ENCODE peak calls at places on chromosome 15, in seven cellular contexts. O, X, P, M, S, H and Z are unnamed samples.

GRCh38 chr15:84748274-84749110 is at the start of gene ZNF592:
- DNase-seq in M (peak), O (peak), P (peak), H (peak), S (peak), X (peak), Z (peak)

GRCh38 chr15:81091889-81092558 is 42.0 kb upstream of the CFAP161 start:
- DNase-seq in H (no peak), X (no peak), O (no peak), P (no peak), S (peak), M (peak), Z (no peak)

GRCh38 chr15:101121511-101122090 is 130.2 kb downstream of the CHSY1 start:
- DNase-seq in P (peak), S (peak), O (peak), H (no peak), M (peak), X (peak), Z (peak)

GRCh38 chr15:90912770-90913075 is 9.6 kb downstream of the MAN2A2 start:
- DNase-seq in O (no peak), P (no peak), M (no peak), S (no peak), H (no peak), X (no peak), Z (no peak)

GRCh38 chr15:98400120-98400519 is 248.2 kb upstream of the IGF1R start:
- DNase-seq in X (no peak), S (no peak), M (no peak), P (no peak), O (no peak), H (no peak), Z (no peak)

GRCh38 chr15:54772663-54773062 is 424.1 kb downstream of the RSL24D1 start:
- DNase-seq in S (no peak), O (no peak), P (no peak), H (no peak), X (no peak), M (no peak), Z (no peak)

GRCh38 chr15:57596978-57597377 is 5.3 kb downstream of the MYZAP start:
- DNase-seq in O (no peak), P (no peak), X (no peak), S (no peak), M (no peak), H (no peak), Z (no peak)

GRCh38 chr15:60043744-60044435 is 39.8 kb downstream of the FOXB1 start:
- DNase-seq in X (no peak), S (no peak), H (no peak), M (no peak), O (no peak), P (no peak), Z (no peak)

GRCh38 chr15:95603802-95604201 is 726.7 kb upstream of the NR2F2 start:
- DNase-seq in M (no peak), X (no peak), O (no peak), P (no peak), S (peak), H (no peak), Z (no peak)

GRCh38 chr15:90325677-90326200 is 26.3 kb upstream of the ZNF774 start:
- DNase-seq in H (no peak), S (no peak), O (no peak), P (no peak), M (no peak), X (no peak), Z (no peak)

GRCh38 chr15:69579950-69580618 is 127.5 kb downstream of the RPLP1 start:
- DNase-seq in X (no peak), M (no peak), O (no peak), P (no peak), H (no peak), S (no peak), Z (no peak)

GRCh38 chr15:75127186-75127585 is 74.5 kb upstream of the C15orf39 start:
- DNase-seq in M (no peak), P (no peak), H (no peak), O (no peak), X (no peak), S (no peak), Z (no peak)

GRCh38 chr15:64527263-64527984 is 67.0 kb downstream of the ZNF609 start:
- DNase-seq in P (no peak), H (peak), O (no peak), M (no peak), X (no peak), S (peak), Z (no peak)

GRCh38 chr15:86115138-86115801 is 35.6 kb downstream of the AGBL1 start:
- DNase-seq in P (no peak), O (no peak), M (no peak), S (no peak), H (no peak), X (no peak), Z (no peak)

GRCh38 chr15:71951134-71951533 is 140.8 kb downstream of the NR2E3 start:
- DNase-seq in S (peak), H (no peak), O (no peak), P (no peak), M (no peak), X (no peak), Z (no peak)

GRCh38 chr15:73134196-73134595 is 81.9 kb downstream of the NEO1 start:
- DNase-seq in S (no peak), X (no peak), H (no peak), O (no peak), P (no peak), M (no peak), Z (no peak)